ENCODE peak calls at places on chromosomes 12 and 14, in eight cellular contexts. R, J, A, O, M, C, T and K are unnamed samples.

GRCh38 chr12:77685112-77685511 is 145.6 kb upstream of the NAV3 start:
- DNase-seq in R (peak), J (peak), A (peak), O (peak), M (peak), C (no peak), T (peak), K (peak)

GRCh38 chr12:49367381-49368239 is at the start of gene SPATS2:
- DNase-seq in R (peak), J (no peak), A (no peak), O (peak), M (no peak), C (no peak), T (peak), K (no peak)

GRCh38 chr14:99946652-99947489 is 118.4 kb upstream of the EVL start:
- DNase-seq in R (no peak), J (peak), A (no peak), O (peak), M (peak), C (peak), T (no peak), K (peak)

GRCh38 chr12:123237646-123238329 is 4.6 kb downstream of the MTRFR start:
- DNase-seq in R (peak), J (peak), A (peak), O (peak), M (no peak), C (peak), T (peak), K (no peak)

GRCh38 chr14:38143651-38144505 is 63.8 kb upstream of the SSTR1 start:
- DNase-seq in R (peak), J (no peak), A (no peak), O (peak), M (no peak), C (no peak), T (peak), K (no peak)

GRCh38 chr12:27554421-27555186 is 30.6 kb downstream of the PPFIBP1 start:
- DNase-seq in R (peak), J (no peak), A (peak), O (peak), M (no peak), C (no peak), T (peak), K (peak)

GRCh38 chr14:99732436-99733220 is 48.5 kb downstream of the CYP46A1 start:
- DNase-seq in R (peak), J (no peak), A (no peak), O (no peak), M (peak), C (no peak), T (no peak), K (no peak)

GRCh38 chr14:71242237-71242748 is 335.0 kb downstream of the PCNX1 start:
- DNase-seq in R (no peak), J (no peak), A (no peak), O (peak), M (no peak), C (no peak), T (no peak), K (no peak)

GRCh38 chr12:58897969-58898368 is 22.3 kb downstream of the LRIG3 start:
- DNase-seq in R (no peak), J (no peak), A (no peak), O (no peak), M (no peak), C (no peak), T (no peak), K (no peak)

GRCh38 chr14:96811265-96811664 is 14.1 kb downstream of the VRK1 start:
- DNase-seq in R (peak), J (no peak), A (no peak), O (peak), M (no peak), C (no peak), T (peak), K (no peak)

GRCh38 chr14:52802597-52802996 is 11.2 kb upstream of the GNPNAT1 start:
- DNase-seq in R (peak), J (no peak), A (no peak), O (no peak), M (no peak), C (no peak), T (no peak), K (no peak)